ENCODE peak calls at places on chromosomes 16 and 17, in six cellular contexts. S, C, G, R, M and X are unnamed samples. For H3K4me1 and H3K9me3, the result is how much of the 10 kb centered on the place peaks cover.

GRCh38 chr16:4306439-4307214 is 9.2 kb upstream of the GLIS2 start:
- DNase-seq in C (no peak), S (no peak), M (no peak), G (no peak), R (no peak), X (no peak)

GRCh38 chr17:73172252-73172651 is 7.4 kb downstream of the SSTR2 start:
- DNase-seq in R (no peak), G (no peak), C (no peak), S (no peak), M (no peak), X (no peak)

GRCh38 chr16:13984794-13985193 is 64.8 kb downstream of the ERCC4 start:
- DNase-seq in S (no peak), G (no peak), R (no peak), C (no peak), M (no peak), X (no peak)

GRCh38 chr16:70695351-70696070 is 9.7 kb upstream of the MTSS2 start:
- DNase-seq in M (peak), S (no peak), R (peak), G (peak), C (no peak), X (no peak)

GRCh38 chr17:60539807-60540206 is 13.8 kb upstream of the APPBP2 start:
- DNase-seq in R (no peak), G (no peak), C (no peak), M (no peak), S (no peak), X (no peak)

GRCh38 chr17:81429353-81429774 is 34.1 kb downstream of the BAHCC1 start:
- DNase-seq in R (peak), G (peak), C (peak), M (peak), S (no peak), X (peak)

GRCh38 chr16:81265658-81266451 is 27.4 kb downstream of the BCO1 start:
- DNase-seq in S (no peak), R (peak), M (no peak), G (peak), C (peak), X (no peak)

GRCh38 chr17:1197379-1197778 is 17.6 kb upstream of the ABR start:
- DNase-seq in R (no peak), S (no peak), C (no peak), M (no peak), G (peak), X (no peak)

GRCh38 chr17:34519286-34519685 is 60.1 kb upstream of the TMEM132E start:
- DNase-seq in G (peak), R (no peak), C (no peak), M (no peak), S (no peak), X (no peak)

GRCh38 chr16:8070501-8070900 is 519.8 kb downstream of the TMEM114 start:
- DNase-seq in S (no peak), G (no peak), M (no peak), C (no peak), R (no peak), X (no peak)

GRCh38 chr17:72946696-72947095 is 145.8 kb downstream of the SLC39A11 start:
- DNase-seq in G (no peak), R (no peak), C (no peak), M (no peak), S (no peak), X (no peak)

GRCh38 chr17:13087802-13088201 is 70.0 kb upstream of the ELAC2 start:
- DNase-seq in G (no peak), M (no peak), S (no peak), C (no peak), R (no peak), X (no peak)

DNA sequence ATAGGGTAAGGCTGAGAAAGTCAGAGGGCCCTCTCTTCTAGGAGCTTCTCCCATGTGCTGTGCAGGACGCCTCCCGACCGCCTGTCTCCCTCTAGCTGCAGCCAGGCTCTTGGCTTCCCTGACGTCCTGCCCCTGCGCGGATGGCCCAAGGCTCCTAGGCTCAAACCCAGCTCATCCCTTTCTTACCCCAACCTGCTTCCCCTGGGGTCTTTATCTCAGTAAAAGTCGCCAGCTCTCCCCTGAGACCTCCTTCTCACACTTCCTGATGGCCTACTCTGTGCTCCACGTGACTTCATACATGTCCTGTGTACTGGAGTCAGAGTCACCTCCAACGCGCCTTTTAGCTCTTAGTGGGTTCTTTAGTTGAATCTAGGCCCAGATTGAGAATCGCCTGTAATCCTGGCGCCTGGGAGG is 1.1 kb upstream of the ZNF747 start:
- DNase-seq in S (peak), M (no peak), G (peak), R (peak), C (peak), X (peak)
- TF ChIP-seq POLR2A in S (peak), M (no peak), G (no peak), R (no peak), C (no peak), X (no peak)

GRCh38 chr17:50203589-50204345 is 2.3 kb upstream of the COL1A1 start:
- DNase-seq in C (peak), G (no peak), R (peak), S (no peak), M (no peak), X (no peak)
- H3K4me1 ChIP-seq in C (under half), G (under half), R (under half), S (under half), M (under half), X (under half)

DNA sequence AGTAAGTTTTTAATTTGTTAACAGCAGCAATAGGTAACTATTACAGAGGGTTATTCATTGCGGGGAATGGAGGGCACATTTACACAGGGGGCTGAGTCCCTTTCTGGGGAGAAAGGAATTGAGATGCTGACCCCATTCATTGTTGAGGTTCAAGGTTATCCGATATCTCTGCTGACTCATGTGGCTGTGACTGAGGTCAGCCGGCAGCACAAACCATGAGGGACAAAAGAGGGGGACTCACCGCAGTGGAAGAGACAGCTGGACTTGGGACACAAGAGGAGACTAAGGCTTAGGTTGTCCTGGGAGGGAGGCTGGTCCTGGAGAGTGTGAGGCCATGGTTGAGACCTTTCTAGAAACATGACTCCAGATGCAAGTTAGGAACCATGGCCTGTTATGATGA is 119.1 kb upstream of the XYLT1 start:
- DNase-seq in G (no peak), M (no peak), S (no peak), R (no peak), C (no peak), X (no peak)
- H3K9me3 ChIP-seq in G (under half), M (under half), S (under half), R (under half), C (under half), X (under half)

DNA sequence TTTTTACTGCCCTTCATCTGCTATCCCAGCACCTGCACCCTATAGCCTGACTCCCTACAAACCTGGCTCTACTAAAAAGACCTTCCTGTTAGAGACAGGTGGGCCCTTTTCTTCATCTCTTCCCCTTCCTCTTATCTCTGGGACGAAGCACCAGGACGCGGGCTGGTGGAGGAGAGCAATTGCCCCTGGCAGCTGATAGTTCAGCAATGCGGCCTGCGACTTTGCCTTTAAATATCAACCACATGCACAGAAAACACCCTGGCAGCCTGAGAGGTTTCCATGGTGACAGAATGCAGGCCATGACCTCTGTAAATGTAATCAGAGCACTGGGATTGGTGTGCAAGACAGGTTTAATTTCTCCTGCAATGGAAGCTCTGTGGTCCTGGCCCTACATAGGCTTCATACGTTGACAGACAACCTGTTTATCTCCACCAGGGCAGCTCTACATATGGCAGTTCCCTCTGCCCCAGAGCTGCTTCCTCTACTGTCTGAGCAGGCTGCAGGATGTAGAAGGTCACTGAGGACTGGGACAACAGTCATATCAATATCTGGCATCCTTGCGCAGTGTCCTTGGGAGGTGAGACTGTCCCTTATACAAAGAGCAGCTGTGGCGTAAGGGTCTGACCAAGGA is 10.0 kb upstream of the SKAP1 start:
- DNase-seq in R (no peak), S (no peak), M (no peak), G (no peak), C (no peak), X (no peak)
- TF ChIP-seq POLR2A in R (no peak), S (no peak), M (no peak), G (no peak), C (no peak), X (no peak)

DNA sequence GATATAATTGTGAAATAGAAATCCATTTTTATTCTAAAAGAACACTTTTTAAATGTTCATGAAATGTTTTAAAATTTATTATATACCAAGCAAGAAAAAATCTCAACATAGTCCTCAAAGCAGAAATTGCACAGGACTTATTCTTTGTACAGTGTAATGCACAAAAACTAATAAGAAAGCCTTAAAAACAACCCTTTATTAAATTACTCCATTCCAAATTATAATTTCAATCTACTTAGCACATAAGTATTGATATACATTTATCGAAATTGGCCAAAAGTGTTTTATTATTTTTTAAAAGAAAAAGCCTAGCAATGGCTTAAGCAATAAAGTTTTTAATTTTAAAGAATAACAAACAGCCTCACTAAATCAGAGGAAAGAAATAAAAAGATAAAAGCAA is 19.1 kb downstream of the NLRC5 start:
- DNase-seq in S (no peak), M (no peak), G (no peak), R (no peak), C (no peak), X (no peak)
- H3K4me1 ChIP-seq in S (under half), M (under half), G (under half), R (under half), C (under half), X (under half)

GRCh38 chr16:17408296-17408695 is 62.5 kb downstream of the XYLT1 start:
- DNase-seq in G (no peak), R (no peak), C (no peak), S (no peak), M (no peak), X (no peak)
- H3K9me3 ChIP-seq in G (under half), R (under half), C (under half), S (under half), M (under half), X (under half)

GRCh38 chr16:56426585-56426984 is 1.2 kb upstream of the AMFR start:
- DNase-seq in S (no peak), G (no peak), C (no peak), R (no peak), M (no peak), X (no peak)
- TF ChIP-seq POLR2A in S (no peak), G (no peak), C (no peak), R (no peak), M (no peak), X (no peak)

DNA sequence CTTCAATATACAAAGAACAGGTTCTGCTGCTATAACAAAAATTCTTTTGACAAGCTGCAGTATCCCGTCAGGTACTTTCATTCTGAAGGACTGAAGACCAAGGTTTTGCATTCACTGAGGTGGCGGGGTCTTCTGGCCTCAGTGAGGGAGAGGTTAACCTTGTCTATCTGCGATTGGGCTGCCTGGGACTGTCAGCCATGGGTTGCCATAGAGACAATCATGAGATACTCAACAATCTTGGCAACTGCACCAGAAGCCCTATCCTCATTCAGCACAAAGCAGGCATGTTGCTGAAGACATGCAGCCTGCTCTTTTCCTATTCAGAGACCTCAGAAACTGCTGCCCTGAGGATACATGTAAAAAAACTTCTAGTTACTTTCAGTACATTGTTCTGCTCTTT is 146.3 kb upstream of the PIRT start:
- DNase-seq in G (no peak), C (no peak), R (no peak), M (no peak), S (no peak), X (no peak)
- H3K4me1 ChIP-seq in G (under half), C (under half), R (under half), M (under half), S (under half), X (under half)